ENCODE peak calls at places on chromosomes 16 and 17, in ten cellular contexts. One of them, this sample, is unnamed.

GRCh38 chr16:85045077-85045476 is 17.5 kb downstream of the KIAA0513 start:
- DNase-seq in HFFc6: no peak
- DNase-seq in cardiac muscle cell: no peak
- DNase-seq in colonic mucosa: no peak
- DNase-seq in fibroblast of lung: no peak
- DNase-seq in SK-N-SH: no peak
- DNase-seq in D721Med: no peak
- DNase-seq in progenitor cell of endocrine pancreas: no peak
- DNase-seq in dorsolateral prefrontal cortex: no peak
- DNase-seq in mucosa of descending colon: no peak
- DNase-seq in this sample: no peak

GRCh38 chr17:7575959-7576358 is 3.5 kb upstream of the CD68 start:
- DNase-seq in mucosa of descending colon: no peak
- DNase-seq in dorsolateral prefrontal cortex: no peak
- DNase-seq in cardiac muscle cell: no peak
- DNase-seq in fibroblast of lung: no peak
- DNase-seq in SK-N-SH: no peak
- DNase-seq in HFFc6: no peak
- DNase-seq in colonic mucosa: no peak
- DNase-seq in D721Med: no peak
- DNase-seq in progenitor cell of endocrine pancreas: no peak
- DNase-seq in this sample: no peak

GRCh38 chr17:82507631-82508175 is 11.8 kb upstream of the FOXK2 start:
- DNase-seq in HFFc6: no peak
- DNase-seq in colonic mucosa: no peak
- DNase-seq in D721Med: no peak
- DNase-seq in mucosa of descending colon: no peak
- DNase-seq in SK-N-SH: no peak
- DNase-seq in progenitor cell of endocrine pancreas: no peak
- DNase-seq in cardiac muscle cell: no peak
- DNase-seq in fibroblast of lung: no peak
- DNase-seq in dorsolateral prefrontal cortex: no peak
- DNase-seq in this sample: no peak

GRCh38 chr17:61157246-61157887 is 242.3 kb upstream of the TBX2 start:
- DNase-seq in D721Med: no peak
- DNase-seq in fibroblast of lung: peak
- DNase-seq in mucosa of descending colon: no peak
- DNase-seq in cardiac muscle cell: peak
- DNase-seq in HFFc6: peak
- DNase-seq in dorsolateral prefrontal cortex: peak
- DNase-seq in colonic mucosa: no peak
- DNase-seq in SK-N-SH: peak
- DNase-seq in progenitor cell of endocrine pancreas: no peak
- DNase-seq in this sample: no peak

GRCh38 chr16:85462405-85463227 is 150.5 kb upstream of the GSE1 start:
- DNase-seq in progenitor cell of endocrine pancreas: no peak
- DNase-seq in colonic mucosa: no peak
- DNase-seq in cardiac muscle cell: peak
- DNase-seq in fibroblast of lung: no peak
- DNase-seq in HFFc6: no peak
- DNase-seq in D721Med: no peak
- DNase-seq in dorsolateral prefrontal cortex: no peak
- DNase-seq in mucosa of descending colon: no peak
- DNase-seq in SK-N-SH: peak
- DNase-seq in this sample: no peak

GRCh38 chr16:8905168-8905762 is 23.1 kb downstream of the LITAFD start:
- DNase-seq in HFFc6: peak
- DNase-seq in fibroblast of lung: peak
- DNase-seq in D721Med: no peak
- DNase-seq in cardiac muscle cell: peak
- DNase-seq in mucosa of descending colon: no peak
- DNase-seq in colonic mucosa: no peak
- DNase-seq in SK-N-SH: peak
- DNase-seq in progenitor cell of endocrine pancreas: no peak
- DNase-seq in dorsolateral prefrontal cortex: no peak
- DNase-seq in this sample: no peak

GRCh38 chr17:1515640-1516402 is 591 bp downstream of the INPP5K start:
- DNase-seq in colonic mucosa: peak
- DNase-seq in SK-N-SH: peak
- DNase-seq in cardiac muscle cell: peak
- DNase-seq in progenitor cell of endocrine pancreas: no peak
- DNase-seq in fibroblast of lung: peak
- DNase-seq in HFFc6: peak
- DNase-seq in mucosa of descending colon: peak
- DNase-seq in D721Med: peak
- DNase-seq in dorsolateral prefrontal cortex: no peak
- DNase-seq in this sample: peak

GRCh38 chr17:57108656-57109392 is 23.8 kb downstream of the AKAP1 start:
- DNase-seq in colonic mucosa: peak
- DNase-seq in fibroblast of lung: no peak
- DNase-seq in HFFc6: no peak
- DNase-seq in cardiac muscle cell: no peak
- DNase-seq in SK-N-SH: no peak
- DNase-seq in progenitor cell of endocrine pancreas: no peak
- DNase-seq in dorsolateral prefrontal cortex: no peak
- DNase-seq in D721Med: no peak
- DNase-seq in mucosa of descending colon: peak
- DNase-seq in this sample: peak

GRCh38 chr17:8105957-8106398 is 12.3 kb downstream of the ALOXE3 start:
- DNase-seq in mucosa of descending colon: no peak
- DNase-seq in colonic mucosa: no peak
- DNase-seq in SK-N-SH: no peak
- DNase-seq in D721Med: no peak
- DNase-seq in HFFc6: no peak
- DNase-seq in dorsolateral prefrontal cortex: no peak
- DNase-seq in fibroblast of lung: no peak
- DNase-seq in cardiac muscle cell: peak
- DNase-seq in progenitor cell of endocrine pancreas: no peak
- DNase-seq in this sample: no peak

GRCh38 chr17:17347956-17348871 is 45.0 kb downstream of the NT5M start:
- DNase-seq in SK-N-SH: peak
- DNase-seq in cardiac muscle cell: no peak
- DNase-seq in dorsolateral prefrontal cortex: no peak
- DNase-seq in fibroblast of lung: no peak
- DNase-seq in HFFc6: no peak
- DNase-seq in D721Med: no peak
- DNase-seq in colonic mucosa: no peak
- DNase-seq in mucosa of descending colon: no peak
- DNase-seq in progenitor cell of endocrine pancreas: no peak
- DNase-seq in this sample: peak

GRCh38 chr17:59842901-59843652 is 49.7 kb downstream of the TUBD1 start:
- DNase-seq in progenitor cell of endocrine pancreas: no peak
- DNase-seq in cardiac muscle cell: peak
- DNase-seq in colonic mucosa: peak
- DNase-seq in fibroblast of lung: peak
- DNase-seq in D721Med: no peak
- DNase-seq in HFFc6: peak
- DNase-seq in mucosa of descending colon: peak
- DNase-seq in SK-N-SH: no peak
- DNase-seq in dorsolateral prefrontal cortex: no peak
- DNase-seq in this sample: no peak

GRCh38 chr16:24883714-24884151 is 38.0 kb downstream of the SLC5A11 start:
- DNase-seq in progenitor cell of endocrine pancreas: no peak
- DNase-seq in HFFc6: no peak
- DNase-seq in colonic mucosa: no peak
- DNase-seq in dorsolateral prefrontal cortex: no peak
- DNase-seq in SK-N-SH: no peak
- DNase-seq in fibroblast of lung: no peak
- DNase-seq in mucosa of descending colon: no peak
- DNase-seq in cardiac muscle cell: no peak
- DNase-seq in D721Med: no peak
- DNase-seq in this sample: no peak
- TF ChIP-seq CTCF in progenitor cell of endocrine pancreas: no peak
- TF ChIP-seq CTCF in HFFc6: no peak
- TF ChIP-seq CTCF in colonic mucosa: no peak
- TF ChIP-seq CTCF in dorsolateral prefrontal cortex: no peak
- TF ChIP-seq CTCF in SK-N-SH: no peak
- TF ChIP-seq CTCF in fibroblast of lung: no peak
- TF ChIP-seq CTCF in mucosa of descending colon: no peak
- TF ChIP-seq CTCF in cardiac muscle cell: no peak
- TF ChIP-seq CTCF in D721Med: no peak
- TF ChIP-seq CTCF in this sample: no peak

DNA sequence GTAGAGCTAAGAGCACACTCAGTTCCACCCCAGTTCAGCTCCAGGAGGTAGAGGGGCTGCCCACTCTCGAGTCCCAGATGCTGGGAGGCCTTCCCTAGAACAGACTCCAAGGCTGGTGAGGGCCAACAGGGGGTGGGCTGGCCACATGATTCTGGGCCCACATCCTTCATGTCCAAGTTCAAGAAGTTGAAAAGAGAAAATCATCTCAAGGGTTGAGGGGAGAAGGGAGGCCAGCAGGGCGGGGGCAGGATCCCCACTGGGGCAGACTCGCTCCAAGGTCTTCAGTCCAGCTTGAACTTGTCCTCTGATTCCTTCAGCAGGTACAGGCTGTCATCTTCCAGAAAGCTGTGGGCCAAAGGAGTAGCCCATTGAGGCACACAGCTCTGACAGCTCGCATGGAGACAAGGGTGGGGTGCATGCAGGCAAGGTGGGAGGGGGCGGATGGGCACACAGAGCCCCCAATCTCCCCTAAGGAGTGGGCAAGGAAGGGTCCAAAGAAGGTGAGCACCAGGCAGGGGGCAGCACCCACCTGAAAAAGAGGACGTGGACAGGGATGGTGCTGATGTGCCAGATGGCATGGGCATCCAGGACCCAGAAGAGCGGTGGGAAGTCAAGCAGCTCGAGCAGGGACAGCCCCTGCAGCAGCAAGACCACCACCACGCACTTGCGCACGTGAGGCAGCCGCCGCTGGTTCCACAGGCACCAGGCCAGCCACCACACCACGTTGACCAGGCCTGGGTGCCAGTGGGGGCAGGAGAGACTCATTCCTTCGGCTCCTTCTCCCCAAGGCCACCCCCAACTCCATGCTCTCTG is 4.5 kb downstream of the PNMT start:
- DNase-seq in progenitor cell of endocrine pancreas: no peak
- DNase-seq in D721Med: no peak
- DNase-seq in cardiac muscle cell: no peak
- DNase-seq in mucosa of descending colon: peak
- DNase-seq in dorsolateral prefrontal cortex: no peak
- DNase-seq in HFFc6: no peak
- DNase-seq in fibroblast of lung: no peak
- DNase-seq in SK-N-SH: no peak
- DNase-seq in colonic mucosa: no peak
- DNase-seq in this sample: no peak
- TF ChIP-seq CTCF in progenitor cell of endocrine pancreas: no peak
- TF ChIP-seq CTCF in D721Med: no peak
- TF ChIP-seq CTCF in cardiac muscle cell: no peak
- TF ChIP-seq CTCF in mucosa of descending colon: no peak
- TF ChIP-seq CTCF in dorsolateral prefrontal cortex: no peak
- TF ChIP-seq CTCF in HFFc6: peak
- TF ChIP-seq CTCF in fibroblast of lung: no peak
- TF ChIP-seq CTCF in SK-N-SH: peak
- TF ChIP-seq CTCF in colonic mucosa: peak
- TF ChIP-seq CTCF in this sample: no peak

GRCh38 chr16:23258919-23259237 is 43.2 kb upstream of the SCNN1B start:
- DNase-seq in colonic mucosa: peak
- DNase-seq in HFFc6: no peak
- DNase-seq in fibroblast of lung: no peak
- DNase-seq in mucosa of descending colon: peak
- DNase-seq in dorsolateral prefrontal cortex: no peak
- DNase-seq in SK-N-SH: no peak
- DNase-seq in progenitor cell of endocrine pancreas: no peak
- DNase-seq in D721Med: no peak
- DNase-seq in cardiac muscle cell: no peak
- DNase-seq in this sample: no peak
- TF ChIP-seq CTCF in colonic mucosa: no peak
- TF ChIP-seq CTCF in HFFc6: no peak
- TF ChIP-seq CTCF in fibroblast of lung: no peak
- TF ChIP-seq CTCF in mucosa of descending colon: no peak
- TF ChIP-seq CTCF in dorsolateral prefrontal cortex: no peak
- TF ChIP-seq CTCF in SK-N-SH: no peak
- TF ChIP-seq CTCF in progenitor cell of endocrine pancreas: no peak
- TF ChIP-seq CTCF in D721Med: no peak
- TF ChIP-seq CTCF in cardiac muscle cell: no peak
- TF ChIP-seq CTCF in this sample: no peak

GRCh38 chr17:70327723-70328122 is 158.4 kb downstream of the KCNJ2 start:
- DNase-seq in SK-N-SH: no peak
- DNase-seq in HFFc6: no peak
- DNase-seq in D721Med: no peak
- DNase-seq in cardiac muscle cell: no peak
- DNase-seq in colonic mucosa: no peak
- DNase-seq in mucosa of descending colon: no peak
- DNase-seq in dorsolateral prefrontal cortex: no peak
- DNase-seq in progenitor cell of endocrine pancreas: no peak
- DNase-seq in fibroblast of lung: no peak
- DNase-seq in this sample: no peak

GRCh38 chr17:70329751-70330150 is 160.4 kb downstream of the KCNJ2 start:
- DNase-seq in dorsolateral prefrontal cortex: no peak
- DNase-seq in mucosa of descending colon: no peak
- DNase-seq in HFFc6: no peak
- DNase-seq in SK-N-SH: no peak
- DNase-seq in colonic mucosa: no peak
- DNase-seq in cardiac muscle cell: no peak
- DNase-seq in progenitor cell of endocrine pancreas: no peak
- DNase-seq in fibroblast of lung: no peak
- DNase-seq in D721Med: no peak
- DNase-seq in this sample: no peak

GRCh38 chr17:70332811-70333210 is 163.5 kb downstream of the KCNJ2 start:
- DNase-seq in SK-N-SH: no peak
- DNase-seq in HFFc6: no peak
- DNase-seq in cardiac muscle cell: no peak
- DNase-seq in progenitor cell of endocrine pancreas: no peak
- DNase-seq in mucosa of descending colon: no peak
- DNase-seq in fibroblast of lung: no peak
- DNase-seq in dorsolateral prefrontal cortex: no peak
- DNase-seq in D721Med: no peak
- DNase-seq in colonic mucosa: no peak
- DNase-seq in this sample: no peak

GRCh38 chr17:70336411-70336810 is 167.1 kb downstream of the KCNJ2 start:
- DNase-seq in colonic mucosa: no peak
- DNase-seq in dorsolateral prefrontal cortex: no peak
- DNase-seq in progenitor cell of endocrine pancreas: no peak
- DNase-seq in fibroblast of lung: no peak
- DNase-seq in mucosa of descending colon: no peak
- DNase-seq in D721Med: no peak
- DNase-seq in cardiac muscle cell: no peak
- DNase-seq in HFFc6: no peak
- DNase-seq in SK-N-SH: no peak
- DNase-seq in this sample: no peak

GRCh38 chr17:70332356-70332755 is 163.0 kb downstream of the KCNJ2 start:
- DNase-seq in SK-N-SH: no peak
- DNase-seq in mucosa of descending colon: peak
- DNase-seq in dorsolateral prefrontal cortex: no peak
- DNase-seq in D721Med: no peak
- DNase-seq in colonic mucosa: peak
- DNase-seq in cardiac muscle cell: no peak
- DNase-seq in progenitor cell of endocrine pancreas: no peak
- DNase-seq in HFFc6: no peak
- DNase-seq in fibroblast of lung: no peak
- DNase-seq in this sample: no peak
- TF ChIP-seq CTCF in SK-N-SH: no peak
- TF ChIP-seq CTCF in mucosa of descending colon: no peak
- TF ChIP-seq CTCF in dorsolateral prefrontal cortex: no peak
- TF ChIP-seq CTCF in D721Med: no peak
- TF ChIP-seq CTCF in colonic mucosa: no peak
- TF ChIP-seq CTCF in cardiac muscle cell: no peak
- TF ChIP-seq CTCF in progenitor cell of endocrine pancreas: no peak
- TF ChIP-seq CTCF in HFFc6: no peak
- TF ChIP-seq CTCF in fibroblast of lung: no peak
- TF ChIP-seq CTCF in this sample: no peak

This sample was measured in tibial artery.